ENCODE peak calls at places on chromosomes 2 and 18, in nine cellular contexts. One of them, this sample, is unnamed.

GRCh38 chr2:236109061-236109460 is 59.1 kb downstream of the GBX2 start:
- DNase-seq in stimulated activated CD8-positive, alpha-beta memory T cell treated with anti-CD3 and anti-CD28 coated beads, Interleukin-15, amount 100 ng/mL, for 48 hours: no peak
- DNase-seq in naive thymus-derived CD8-positive, alpha-beta T cell: no peak
- DNase-seq in 8988T: no peak
- DNase-seq in T-helper 2 cell: no peak
- DNase-seq in activated CD4-positive, alpha-beta T cell treated with anti-CD3 and anti-CD28 coated beads, Interleukin-2, amount 50 U/mL, for 24 hours: no peak
- DNase-seq in NCI-H524: no peak
- DNase-seq in mammary epithelial cell: no peak
- DNase-seq in T follicular helper cell: no peak
- DNase-seq in this sample: no peak

GRCh38 chr2:124476291-124476690 is 451.2 kb downstream of the CNTNAP5 start:
- DNase-seq in stimulated activated CD8-positive, alpha-beta memory T cell treated with anti-CD3 and anti-CD28 coated beads, Interleukin-15, amount 100 ng/mL, for 48 hours: no peak
- DNase-seq in 8988T: peak; percentile 4
- DNase-seq in T-helper 2 cell: no peak
- DNase-seq in naive thymus-derived CD8-positive, alpha-beta T cell: no peak
- DNase-seq in NCI-H524: no peak
- DNase-seq in T follicular helper cell: no peak
- DNase-seq in mammary epithelial cell: no peak
- DNase-seq in activated CD4-positive, alpha-beta T cell treated with anti-CD3 and anti-CD28 coated beads, Interleukin-2, amount 50 U/mL, for 24 hours: no peak
- DNase-seq in this sample: no peak

GRCh38 chr18:8601277-8602032 is 7.8 kb upstream of the RAB12 start:
- DNase-seq in 8988T: no peak
- DNase-seq in T-helper 2 cell: no peak
- DNase-seq in NCI-H524: no peak
- DNase-seq in T follicular helper cell: no peak
- DNase-seq in stimulated activated CD8-positive, alpha-beta memory T cell treated with anti-CD3 and anti-CD28 coated beads, Interleukin-15, amount 100 ng/mL, for 48 hours: no peak
- DNase-seq in naive thymus-derived CD8-positive, alpha-beta T cell: no peak
- DNase-seq in mammary epithelial cell: no peak
- DNase-seq in activated CD4-positive, alpha-beta T cell treated with anti-CD3 and anti-CD28 coated beads, Interleukin-2, amount 50 U/mL, for 24 hours: no peak
- DNase-seq in this sample: no peak

GRCh38 chr2:235931676-235932075 is 236.5 kb downstream of the GBX2 start:
- DNase-seq in T follicular helper cell: no peak
- DNase-seq in mammary epithelial cell: no peak
- DNase-seq in NCI-H524: no peak
- DNase-seq in stimulated activated CD8-positive, alpha-beta memory T cell treated with anti-CD3 and anti-CD28 coated beads, Interleukin-15, amount 100 ng/mL, for 48 hours: no peak
- DNase-seq in 8988T: no peak
- DNase-seq in naive thymus-derived CD8-positive, alpha-beta T cell: no peak
- DNase-seq in T-helper 2 cell: no peak
- DNase-seq in activated CD4-positive, alpha-beta T cell treated with anti-CD3 and anti-CD28 coated beads, Interleukin-2, amount 50 U/mL, for 24 hours: no peak
- DNase-seq in this sample: no peak

GRCh38 chr2:158391876-158392275 is 64.7 kb downstream of the CCDC148 start:
- DNase-seq in stimulated activated CD8-positive, alpha-beta memory T cell treated with anti-CD3 and anti-CD28 coated beads, Interleukin-15, amount 100 ng/mL, for 48 hours: no peak
- DNase-seq in mammary epithelial cell: peak; percentile 81
- DNase-seq in 8988T: no peak
- DNase-seq in NCI-H524: no peak
- DNase-seq in T follicular helper cell: no peak
- DNase-seq in naive thymus-derived CD8-positive, alpha-beta T cell: no peak
- DNase-seq in activated CD4-positive, alpha-beta T cell treated with anti-CD3 and anti-CD28 coated beads, Interleukin-2, amount 50 U/mL, for 24 hours: no peak
- DNase-seq in T-helper 2 cell: no peak
- DNase-seq in this sample: no peak

GRCh38 chr2:172429351-172429968 is 2.1 kb downstream of the ITGA6 start:
- DNase-seq in mammary epithelial cell: peak; percentile 58
- DNase-seq in stimulated activated CD8-positive, alpha-beta memory T cell treated with anti-CD3 and anti-CD28 coated beads, Interleukin-15, amount 100 ng/mL, for 48 hours: no peak
- DNase-seq in naive thymus-derived CD8-positive, alpha-beta T cell: no peak
- DNase-seq in activated CD4-positive, alpha-beta T cell treated with anti-CD3 and anti-CD28 coated beads, Interleukin-2, amount 50 U/mL, for 24 hours: no peak
- DNase-seq in T follicular helper cell: no peak
- DNase-seq in NCI-H524: no peak
- DNase-seq in T-helper 2 cell: no peak
- DNase-seq in 8988T: no peak
- DNase-seq in this sample: no peak

GRCh38 chr2:119248311-119248710 is 24.7 kb downstream of the STEAP3 start:
- DNase-seq in naive thymus-derived CD8-positive, alpha-beta T cell: no peak
- DNase-seq in stimulated activated CD8-positive, alpha-beta memory T cell treated with anti-CD3 and anti-CD28 coated beads, Interleukin-15, amount 100 ng/mL, for 48 hours: no peak
- DNase-seq in 8988T: no peak
- DNase-seq in T follicular helper cell: no peak
- DNase-seq in mammary epithelial cell: peak; percentile 81
- DNase-seq in activated CD4-positive, alpha-beta T cell treated with anti-CD3 and anti-CD28 coated beads, Interleukin-2, amount 50 U/mL, for 24 hours: no peak
- DNase-seq in T-helper 2 cell: no peak
- DNase-seq in NCI-H524: no peak
- DNase-seq in this sample: no peak

GRCh38 chr2:84850471-84850870 is 30.4 kb downstream of the TRABD2A start:
- DNase-seq in 8988T: no peak
- DNase-seq in naive thymus-derived CD8-positive, alpha-beta T cell: no peak
- DNase-seq in activated CD4-positive, alpha-beta T cell treated with anti-CD3 and anti-CD28 coated beads, Interleukin-2, amount 50 U/mL, for 24 hours: no peak
- DNase-seq in mammary epithelial cell: no peak
- DNase-seq in T follicular helper cell: no peak
- DNase-seq in T-helper 2 cell: no peak
- DNase-seq in NCI-H524: no peak
- DNase-seq in stimulated activated CD8-positive, alpha-beta memory T cell treated with anti-CD3 and anti-CD28 coated beads, Interleukin-15, amount 100 ng/mL, for 48 hours: no peak
- DNase-seq in this sample: no peak

GRCh38 chr2:47833516-47833968 is 50.6 kb downstream of the MSH6 start:
- DNase-seq in T follicular helper cell: no peak
- DNase-seq in 8988T: no peak
- DNase-seq in naive thymus-derived CD8-positive, alpha-beta T cell: no peak
- DNase-seq in activated CD4-positive, alpha-beta T cell treated with anti-CD3 and anti-CD28 coated beads, Interleukin-2, amount 50 U/mL, for 24 hours: no peak
- DNase-seq in T-helper 2 cell: no peak
- DNase-seq in NCI-H524: no peak
- DNase-seq in stimulated activated CD8-positive, alpha-beta memory T cell treated with anti-CD3 and anti-CD28 coated beads, Interleukin-15, amount 100 ng/mL, for 48 hours: no peak
- DNase-seq in mammary epithelial cell: no peak
- DNase-seq in this sample: no peak

GRCh38 chr2:213188971-213189899 is 37.8 kb upstream of the IKZF2 start:
- DNase-seq in naive thymus-derived CD8-positive, alpha-beta T cell: no peak
- DNase-seq in T-helper 2 cell: no peak
- DNase-seq in T follicular helper cell: no peak
- DNase-seq in mammary epithelial cell: no peak
- DNase-seq in stimulated activated CD8-positive, alpha-beta memory T cell treated with anti-CD3 and anti-CD28 coated beads, Interleukin-15, amount 100 ng/mL, for 48 hours: no peak
- DNase-seq in NCI-H524: peak; percentile 63
- DNase-seq in 8988T: no peak
- DNase-seq in activated CD4-positive, alpha-beta T cell treated with anti-CD3 and anti-CD28 coated beads, Interleukin-2, amount 50 U/mL, for 24 hours: no peak
- DNase-seq in this sample: no peak

GRCh38 chr2:223578846-223579245 is 23.3 kb downstream of the SCG2 start:
- DNase-seq in T-helper 2 cell: no peak
- DNase-seq in activated CD4-positive, alpha-beta T cell treated with anti-CD3 and anti-CD28 coated beads, Interleukin-2, amount 50 U/mL, for 24 hours: no peak
- DNase-seq in stimulated activated CD8-positive, alpha-beta memory T cell treated with anti-CD3 and anti-CD28 coated beads, Interleukin-15, amount 100 ng/mL, for 48 hours: no peak
- DNase-seq in 8988T: no peak
- DNase-seq in mammary epithelial cell: no peak
- DNase-seq in NCI-H524: no peak
- DNase-seq in T follicular helper cell: no peak
- DNase-seq in naive thymus-derived CD8-positive, alpha-beta T cell: no peak
- DNase-seq in this sample: no peak

GRCh38 chr2:1278861-1279260 is 134.4 kb upstream of the TPO start:
- DNase-seq in NCI-H524: no peak
- DNase-seq in T-helper 2 cell: no peak
- DNase-seq in mammary epithelial cell: no peak
- DNase-seq in activated CD4-positive, alpha-beta T cell treated with anti-CD3 and anti-CD28 coated beads, Interleukin-2, amount 50 U/mL, for 24 hours: no peak
- DNase-seq in 8988T: no peak
- DNase-seq in naive thymus-derived CD8-positive, alpha-beta T cell: no peak
- DNase-seq in stimulated activated CD8-positive, alpha-beta memory T cell treated with anti-CD3 and anti-CD28 coated beads, Interleukin-15, amount 100 ng/mL, for 48 hours: no peak
- DNase-seq in T follicular helper cell: no peak
- DNase-seq in this sample: no peak

GRCh38 chr2:6741229-6741628 is 124.5 kb downstream of the CMPK2 start:
- DNase-seq in NCI-H524: no peak
- DNase-seq in T-helper 2 cell: no peak
- DNase-seq in activated CD4-positive, alpha-beta T cell treated with anti-CD3 and anti-CD28 coated beads, Interleukin-2, amount 50 U/mL, for 24 hours: no peak
- DNase-seq in mammary epithelial cell: no peak
- DNase-seq in stimulated activated CD8-positive, alpha-beta memory T cell treated with anti-CD3 and anti-CD28 coated beads, Interleukin-15, amount 100 ng/mL, for 48 hours: no peak
- DNase-seq in 8988T: no peak
- DNase-seq in T follicular helper cell: no peak
- DNase-seq in naive thymus-derived CD8-positive, alpha-beta T cell: no peak
- DNase-seq in this sample: no peak

GRCh38 chr18:32093106-32093511 is 1.4 kb downstream of the RNF138 start:
- DNase-seq in T-helper 2 cell: peak; percentile 27
- DNase-seq in 8988T: peak; percentile 31
- DNase-seq in activated CD4-positive, alpha-beta T cell treated with anti-CD3 and anti-CD28 coated beads, Interleukin-2, amount 50 U/mL, for 24 hours: peak; percentile 7
- DNase-seq in NCI-H524: peak; percentile 46
- DNase-seq in T follicular helper cell: no peak
- DNase-seq in stimulated activated CD8-positive, alpha-beta memory T cell treated with anti-CD3 and anti-CD28 coated beads, Interleukin-15, amount 100 ng/mL, for 48 hours: no peak
- DNase-seq in mammary epithelial cell: peak; percentile 58
- DNase-seq in naive thymus-derived CD8-positive, alpha-beta T cell: peak; percentile 45
- DNase-seq in this sample: no peak

GRCh38 chr2:237687666-237688065 is 60.3 kb downstream of the LRRFIP1 start:
- DNase-seq in T-helper 2 cell: peak; percentile 93
- DNase-seq in T follicular helper cell: peak; percentile 86
- DNase-seq in 8988T: no peak
- DNase-seq in stimulated activated CD8-positive, alpha-beta memory T cell treated with anti-CD3 and anti-CD28 coated beads, Interleukin-15, amount 100 ng/mL, for 48 hours: no peak
- DNase-seq in activated CD4-positive, alpha-beta T cell treated with anti-CD3 and anti-CD28 coated beads, Interleukin-2, amount 50 U/mL, for 24 hours: no peak
- DNase-seq in naive thymus-derived CD8-positive, alpha-beta T cell: peak; percentile 80
- DNase-seq in mammary epithelial cell: peak; percentile 99
- DNase-seq in NCI-H524: no peak
- DNase-seq in this sample: no peak